ENCODE peak calls at places on chromosomes 6 and 20, in five cellular contexts. One of them, this sample, is unnamed.

GRCh38 chr20:15320941-15321340 is 983.5 kb upstream of the FLRT3 start:
- DNase-seq in left lung: no peak
- DNase-seq in WTC11: no peak
- DNase-seq in B cell: no peak
- DNase-seq in fibroblast of mammary gland: no peak
- DNase-seq in this sample: no peak

GRCh38 chr20:38024496-38024895 is 8.8 kb downstream of the TTI1 start:
- DNase-seq in left lung: no peak
- DNase-seq in WTC11: no peak
- DNase-seq in B cell: no peak
- DNase-seq in fibroblast of mammary gland: no peak
- DNase-seq in this sample: no peak

GRCh38 chr6:119138906-119139541 is 60.6 kb upstream of the FAM184A start:
- DNase-seq in left lung: no peak
- DNase-seq in WTC11: no peak
- DNase-seq in B cell: no peak
- DNase-seq in fibroblast of mammary gland: no peak
- DNase-seq in this sample: no peak

GRCh38 chr20:53581444-53582311 is 12.0 kb downstream of the ZNF217 start:
- DNase-seq in left lung: no peak
- DNase-seq in WTC11: no peak
- DNase-seq in B cell: no peak
- DNase-seq in fibroblast of mammary gland: no peak
- DNase-seq in this sample: no peak

GRCh38 chr6:64750910-64751309 is 956.1 kb downstream of the EYS start:
- DNase-seq in left lung: no peak
- DNase-seq in WTC11: no peak
- DNase-seq in B cell: no peak
- DNase-seq in fibroblast of mammary gland: no peak
- DNase-seq in this sample: no peak

GRCh38 chr6:34809914-34810882 is 18.3 kb downstream of the BLTP3A start:
- DNase-seq in left lung: no peak
- DNase-seq in WTC11: no peak
- DNase-seq in B cell: no peak
- DNase-seq in fibroblast of mammary gland: no peak
- DNase-seq in this sample: no peak

GRCh38 chr20:47985092-47985850 is 200.0 kb upstream of the SULF2 start:
- DNase-seq in left lung: no peak
- DNase-seq in WTC11: peak; percentile 34
- DNase-seq in B cell: no peak
- DNase-seq in fibroblast of mammary gland: no peak
- DNase-seq in this sample: peak; percentile 55

GRCh38 chr6:885051-885590 is 192.2 kb upstream of the EXOC2 start:
- DNase-seq in left lung: no peak
- DNase-seq in WTC11: no peak
- DNase-seq in B cell: no peak
- DNase-seq in fibroblast of mammary gland: no peak
- DNase-seq in this sample: no peak

DNA sequence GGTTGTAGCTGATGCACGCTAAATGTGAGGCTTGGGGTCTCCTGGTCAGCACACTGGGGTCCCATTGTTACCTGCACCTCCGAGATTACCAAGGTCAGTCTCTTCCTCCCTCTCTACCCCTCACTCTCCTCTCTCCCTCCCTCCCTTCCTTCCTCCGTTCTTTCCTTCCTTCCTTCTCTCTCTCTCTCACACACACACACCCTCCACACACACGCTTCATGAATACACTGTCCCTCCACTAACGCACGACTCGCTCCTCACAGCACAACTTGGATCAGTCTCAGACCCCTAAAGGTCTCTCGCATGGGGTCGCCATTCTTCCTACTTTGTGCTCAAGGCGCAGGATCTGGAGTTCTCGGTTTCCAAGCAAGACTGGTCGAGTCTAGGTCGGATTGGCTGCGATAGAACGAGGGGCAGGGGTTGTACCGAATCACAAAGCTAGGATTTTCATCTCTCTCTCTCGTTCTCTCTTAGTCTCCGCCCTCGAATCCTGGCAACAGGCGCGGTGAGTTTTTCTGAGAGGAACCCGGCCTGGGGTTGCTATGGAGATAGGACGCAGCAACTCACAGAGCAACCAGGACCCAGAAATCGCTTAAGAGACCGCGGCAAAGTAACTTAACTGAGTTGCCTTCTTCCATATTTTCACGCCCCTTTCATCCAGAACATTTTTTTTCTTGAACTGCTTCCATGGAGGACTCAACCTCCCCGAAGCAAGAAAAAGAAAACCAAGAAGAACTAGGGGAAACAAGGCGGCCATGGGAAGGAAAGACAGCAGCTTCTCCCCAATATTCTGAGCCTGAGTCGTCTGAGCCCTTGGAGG is at the start of gene RSPH4A:
- DNase-seq in left lung: peak; percentile 86
- DNase-seq in WTC11: peak; percentile 92
- DNase-seq in B cell: peak; percentile 71
- DNase-seq in fibroblast of mammary gland: peak; percentile 94
- DNase-seq in this sample: peak; percentile 95
- TF ChIP-seq CTCF in left lung: no peak
- TF ChIP-seq CTCF in WTC11: no peak
- TF ChIP-seq CTCF in B cell: no peak
- TF ChIP-seq CTCF in fibroblast of mammary gland: peak; percentile 21
- TF ChIP-seq CTCF in this sample: peak; percentile 7

DNA sequence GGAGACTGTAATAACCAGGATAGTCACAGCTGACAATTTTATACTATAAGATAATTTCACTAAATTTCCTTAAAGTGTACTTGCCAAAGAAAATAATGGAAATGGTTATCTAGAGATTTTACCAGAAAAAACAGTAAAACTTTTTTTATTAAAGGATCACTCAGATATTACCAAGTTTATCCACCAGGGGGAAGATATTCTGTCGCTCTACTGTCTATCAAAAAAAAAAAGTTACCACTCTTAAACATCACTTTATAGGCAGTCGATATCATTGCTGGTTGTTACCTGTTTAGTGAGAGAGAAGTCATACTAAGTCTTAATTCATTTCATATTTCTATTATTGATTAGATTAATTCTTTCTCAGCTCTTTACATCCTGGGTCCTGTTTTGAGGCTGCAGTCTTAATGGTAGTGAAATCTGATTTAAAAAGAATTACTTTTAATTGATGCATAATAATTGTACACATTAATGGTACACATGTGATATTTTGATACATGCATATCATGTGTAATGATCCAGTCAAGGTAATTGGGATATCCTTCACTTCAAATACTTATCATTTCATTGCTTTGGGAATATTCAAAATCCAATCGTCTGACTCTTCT is 18.9 kb downstream of the L3MBTL3 start:
- DNase-seq in left lung: no peak
- DNase-seq in WTC11: no peak
- DNase-seq in B cell: peak; percentile 23
- DNase-seq in fibroblast of mammary gland: peak; percentile 21
- DNase-seq in this sample: peak; percentile 23
- TF ChIP-seq CTCF in left lung: peak; percentile 42
- TF ChIP-seq CTCF in WTC11: peak; percentile 35
- TF ChIP-seq CTCF in B cell: peak; percentile 79
- TF ChIP-seq CTCF in fibroblast of mammary gland: peak; percentile 43
- TF ChIP-seq CTCF in this sample: peak; percentile 49

GRCh38 chr20:58621906-58622548 is 29.1 kb upstream of the STX16 start:
- DNase-seq in left lung: no peak
- DNase-seq in WTC11: no peak
- DNase-seq in B cell: no peak
- DNase-seq in fibroblast of mammary gland: no peak
- DNase-seq in this sample: no peak
- TF ChIP-seq CTCF in left lung: no peak
- TF ChIP-seq CTCF in WTC11: no peak
- TF ChIP-seq CTCF in B cell: no peak
- TF ChIP-seq CTCF in fibroblast of mammary gland: peak; percentile 19
- TF ChIP-seq CTCF in this sample: peak; percentile 33

DNA sequence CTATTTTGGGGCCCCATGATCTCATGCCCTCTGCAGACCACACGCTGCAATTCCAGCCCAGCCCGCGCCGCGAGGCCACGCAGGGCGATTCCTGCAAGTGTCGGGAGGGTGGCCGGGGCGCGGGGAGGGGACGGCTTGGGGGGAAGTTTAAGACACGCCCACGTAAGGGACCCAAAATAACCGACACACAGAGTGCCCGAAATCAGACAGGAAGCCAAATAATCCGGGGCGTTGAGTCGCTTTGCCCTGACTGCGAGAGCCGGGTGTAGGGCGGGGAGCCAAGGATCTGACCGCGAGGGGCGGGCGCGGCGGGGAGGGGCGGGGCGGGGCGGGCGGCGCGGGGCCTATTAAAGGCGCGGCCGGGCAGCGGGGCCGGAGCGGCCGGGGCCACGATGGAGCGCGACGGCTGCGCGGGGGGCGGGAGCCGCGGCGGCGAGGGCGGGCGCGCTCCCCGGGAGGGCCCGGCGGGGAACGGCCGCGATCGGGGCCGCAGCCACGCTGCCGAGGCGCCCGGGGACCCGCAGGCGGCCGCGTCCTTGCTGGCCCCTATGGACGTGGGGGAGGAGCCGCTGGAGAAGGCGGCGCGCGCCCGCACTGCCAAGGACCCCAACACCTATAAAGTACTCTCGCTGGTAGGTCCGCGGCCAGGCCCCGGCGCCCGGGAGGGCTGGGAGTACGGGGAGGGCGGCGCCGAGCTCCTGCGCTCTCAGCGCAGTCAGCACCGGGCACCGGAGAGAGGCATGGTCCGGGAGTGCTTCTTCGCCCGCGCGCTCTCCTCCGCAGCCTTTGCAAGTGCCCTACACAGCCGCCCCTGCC is at the start of gene ENPP1:
- DNase-seq in left lung: peak; percentile 86
- DNase-seq in WTC11: peak; percentile 80
- DNase-seq in B cell: peak; percentile 69
- DNase-seq in fibroblast of mammary gland: peak; percentile 70
- DNase-seq in this sample: peak; percentile 39
- TF ChIP-seq CTCF in left lung: peak; percentile 10
- TF ChIP-seq CTCF in WTC11: no peak
- TF ChIP-seq CTCF in B cell: no peak
- TF ChIP-seq CTCF in fibroblast of mammary gland: peak; percentile 24
- TF ChIP-seq CTCF in this sample: no peak

DNA sequence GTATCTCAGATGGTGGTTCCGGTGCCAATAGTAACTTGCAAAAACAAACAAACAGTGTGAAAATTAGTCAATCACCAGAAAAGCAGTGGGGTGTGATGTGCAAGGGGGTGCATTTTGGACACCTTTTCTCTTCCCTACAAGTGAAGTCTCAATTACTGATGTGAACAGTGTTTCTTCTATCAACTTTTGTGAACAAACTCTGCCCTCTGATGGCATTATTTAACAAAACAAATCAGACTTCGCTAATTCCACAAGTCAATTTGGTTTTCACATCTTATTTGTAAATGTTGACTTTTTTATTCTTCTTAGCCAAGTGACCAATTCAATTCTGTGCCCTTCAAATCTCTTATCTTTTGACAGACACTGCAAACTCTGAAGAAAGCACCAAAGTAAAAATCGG is 212.2 kb downstream of the UST start:
- DNase-seq in left lung: no peak
- DNase-seq in WTC11: no peak
- DNase-seq in B cell: no peak
- DNase-seq in fibroblast of mammary gland: peak; percentile 24
- DNase-seq in this sample: no peak
- TF ChIP-seq CTCF in left lung: no peak
- TF ChIP-seq CTCF in WTC11: no peak
- TF ChIP-seq CTCF in B cell: no peak
- TF ChIP-seq CTCF in fibroblast of mammary gland: no peak
- TF ChIP-seq CTCF in this sample: no peak

GRCh38 chr6:23587582-23587981 is 538.4 kb upstream of the NRSN1 start:
- DNase-seq in left lung: no peak
- DNase-seq in WTC11: no peak
- DNase-seq in B cell: no peak
- DNase-seq in fibroblast of mammary gland: no peak
- DNase-seq in this sample: no peak

GRCh38 chr6:23589811-23590210 is 536.2 kb upstream of the NRSN1 start:
- DNase-seq in left lung: no peak
- DNase-seq in WTC11: no peak
- DNase-seq in B cell: no peak
- DNase-seq in fibroblast of mammary gland: peak; percentile 22
- DNase-seq in this sample: no peak

DNA sequence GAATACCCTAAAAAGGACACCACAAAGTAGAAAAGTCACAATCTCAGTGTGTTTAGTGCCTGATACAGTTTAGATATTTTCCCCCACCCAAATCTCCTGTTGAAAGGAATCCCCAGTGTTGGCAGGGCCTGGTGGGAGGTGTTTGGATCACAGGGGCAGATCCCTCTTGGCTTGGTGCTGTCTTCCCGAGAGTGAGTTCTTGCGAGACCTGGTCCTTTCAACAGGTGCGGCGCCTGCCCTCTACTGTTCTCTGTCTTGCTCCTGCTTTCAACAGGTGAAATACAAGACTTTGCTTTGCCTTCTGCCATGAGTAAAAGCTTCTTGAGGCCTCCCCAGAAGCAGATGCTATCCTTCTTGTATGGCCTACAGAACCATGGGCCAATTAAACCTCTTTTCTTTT is 534.3 kb upstream of the NRSN1 start:
- DNase-seq in left lung: no peak
- DNase-seq in WTC11: peak; percentile 33
- DNase-seq in B cell: no peak
- DNase-seq in fibroblast of mammary gland: no peak
- DNase-seq in this sample: no peak
- TF ChIP-seq CTCF in left lung: no peak
- TF ChIP-seq CTCF in WTC11: no peak
- TF ChIP-seq CTCF in B cell: no peak
- TF ChIP-seq CTCF in fibroblast of mammary gland: no peak
- TF ChIP-seq CTCF in this sample: no peak

DNA sequence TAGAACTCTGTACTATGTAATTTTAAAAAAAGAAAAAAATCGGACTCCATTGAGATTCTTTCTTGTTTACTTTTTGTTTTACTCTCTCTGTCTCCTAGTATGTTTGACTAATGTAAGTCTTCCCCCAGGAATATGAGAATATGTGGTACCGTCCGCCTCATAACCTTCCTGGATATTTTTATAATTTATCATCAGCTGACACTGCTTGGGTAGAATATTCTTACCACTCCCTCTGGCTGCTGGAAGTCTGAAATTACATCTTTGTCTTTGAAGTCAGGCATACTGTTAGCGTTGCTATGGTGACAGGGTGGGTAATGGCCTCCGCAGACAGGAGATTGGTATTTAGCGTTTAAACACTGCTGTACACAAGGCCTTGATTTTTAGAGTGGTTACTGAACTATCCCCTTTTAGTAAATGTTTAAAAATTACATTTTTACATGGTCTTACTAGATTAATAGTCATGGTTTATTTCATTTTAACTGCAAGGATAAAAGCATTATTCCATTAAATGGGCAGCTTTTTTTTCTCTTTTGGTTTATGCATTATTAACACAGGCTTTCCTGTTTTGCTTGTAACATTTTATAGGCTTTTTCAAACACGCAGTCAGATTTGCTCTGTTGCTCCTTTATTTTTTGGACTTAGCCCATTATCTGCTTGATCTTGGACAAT is 176.4 kb downstream of the ARID1B start:
- DNase-seq in left lung: no peak
- DNase-seq in WTC11: no peak
- DNase-seq in B cell: peak; percentile 51
- DNase-seq in fibroblast of mammary gland: peak; percentile 97
- DNase-seq in this sample: peak; percentile 95
- TF ChIP-seq CTCF in left lung: no peak
- TF ChIP-seq CTCF in WTC11: no peak
- TF ChIP-seq CTCF in B cell: no peak
- TF ChIP-seq CTCF in fibroblast of mammary gland: peak; percentile 49
- TF ChIP-seq CTCF in this sample: peak; percentile 46

GRCh38 chr6:57216235-57217101 is 5.6 kb downstream of the RAB23 start:
- DNase-seq in left lung: no peak
- DNase-seq in WTC11: no peak
- DNase-seq in B cell: no peak
- DNase-seq in fibroblast of mammary gland: peak; percentile 59
- DNase-seq in this sample: no peak
- TF ChIP-seq CTCF in left lung: no peak
- TF ChIP-seq CTCF in WTC11: no peak
- TF ChIP-seq CTCF in B cell: no peak
- TF ChIP-seq CTCF in fibroblast of mammary gland: no peak
- TF ChIP-seq CTCF in this sample: peak; percentile 2